ENCODE peak calls at places on chromosome 18, in eight cellular contexts. One of them, this sample, is unnamed.

GRCh38 chr18:28087173-28087563 is 89.8 kb downstream of the CDH2 start:
- DNase-seq in T follicular helper cell: no peak
- DNase-seq in psoas muscle: no peak
- DNase-seq in posterior vena cava: no peak
- DNase-seq in COR-L47: peak
- DNase-seq in naive thymus-derived CD8-positive, alpha-beta T cell: no peak
- DNase-seq in hippocampal formation: peak
- DNase-seq in neural crest cell: no peak
- DNase-seq in this sample: no peak

GRCh38 chr18:36186461-36187137 is 698 bp upstream of the MOCOS start:
- DNase-seq in COR-L47: no peak
- DNase-seq in psoas muscle: peak
- DNase-seq in neural crest cell: no peak
- DNase-seq in T follicular helper cell: no peak
- DNase-seq in posterior vena cava: peak
- DNase-seq in naive thymus-derived CD8-positive, alpha-beta T cell: peak
- DNase-seq in hippocampal formation: no peak
- DNase-seq in this sample: no peak

GRCh38 chr18:79515944-79516351 is 120.2 kb downstream of the NFATC1 start:
- DNase-seq in naive thymus-derived CD8-positive, alpha-beta T cell: no peak
- DNase-seq in neural crest cell: no peak
- DNase-seq in posterior vena cava: peak
- DNase-seq in COR-L47: no peak
- DNase-seq in psoas muscle: no peak
- DNase-seq in T follicular helper cell: no peak
- DNase-seq in hippocampal formation: no peak
- DNase-seq in this sample: no peak

GRCh38 chr18:808086-808485 is 4.0 kb downstream of the YES1 start:
- DNase-seq in posterior vena cava: no peak
- DNase-seq in hippocampal formation: peak
- DNase-seq in naive thymus-derived CD8-positive, alpha-beta T cell: no peak
- DNase-seq in neural crest cell: no peak
- DNase-seq in COR-L47: peak
- DNase-seq in psoas muscle: no peak
- DNase-seq in T follicular helper cell: no peak
- DNase-seq in this sample: no peak

GRCh38 chr18:5868218-5868904 is 27.0 kb downstream of the TMEM200C start:
- DNase-seq in posterior vena cava: peak
- DNase-seq in hippocampal formation: peak
- DNase-seq in neural crest cell: peak
- DNase-seq in T follicular helper cell: no peak
- DNase-seq in psoas muscle: peak
- DNase-seq in COR-L47: peak
- DNase-seq in naive thymus-derived CD8-positive, alpha-beta T cell: no peak
- DNase-seq in this sample: no peak

GRCh38 chr18:75054611-75055010 is 154.3 kb downstream of the PTGR3 start:
- DNase-seq in psoas muscle: no peak
- DNase-seq in naive thymus-derived CD8-positive, alpha-beta T cell: no peak
- DNase-seq in T follicular helper cell: no peak
- DNase-seq in COR-L47: no peak
- DNase-seq in neural crest cell: no peak
- DNase-seq in hippocampal formation: no peak
- DNase-seq in posterior vena cava: no peak
- DNase-seq in this sample: no peak

GRCh38 chr18:41096504-41096903 is 858.5 kb upstream of the PIK3C3 start:
- DNase-seq in COR-L47: peak
- DNase-seq in neural crest cell: no peak
- DNase-seq in naive thymus-derived CD8-positive, alpha-beta T cell: no peak
- DNase-seq in posterior vena cava: no peak
- DNase-seq in hippocampal formation: no peak
- DNase-seq in psoas muscle: no peak
- DNase-seq in T follicular helper cell: no peak
- DNase-seq in this sample: no peak

GRCh38 chr18:40813116-40813515 is 1141.9 kb upstream of the PIK3C3 start:
- DNase-seq in psoas muscle: no peak
- DNase-seq in posterior vena cava: no peak
- DNase-seq in T follicular helper cell: no peak
- DNase-seq in neural crest cell: no peak
- DNase-seq in hippocampal formation: no peak
- DNase-seq in COR-L47: no peak
- DNase-seq in naive thymus-derived CD8-positive, alpha-beta T cell: no peak
- DNase-seq in this sample: no peak

GRCh38 chr18:77111449-77112160 is 21.0 kb downstream of the MBP start:
- DNase-seq in COR-L47: peak
- DNase-seq in hippocampal formation: no peak
- DNase-seq in T follicular helper cell: no peak
- DNase-seq in psoas muscle: peak
- DNase-seq in naive thymus-derived CD8-positive, alpha-beta T cell: no peak
- DNase-seq in neural crest cell: no peak
- DNase-seq in posterior vena cava: peak
- DNase-seq in this sample: no peak

This sample was measured in central memory CD4-positive, alpha-beta T cell.